ENCODE peak calls at places on chromosomes 4 and X, in ten cellular contexts. F is hepatocyte; C is natural killer cell treated with Interleukin-12 subunit alpha and Interleukin-12 subunit beta and Interleukin-15 and Interleukin-18, amount 100 ng/mL, for 72 hours; Q is right lobe of liver; E is HFF-Myc; A is lower lobe of right lung; O is bronchial epithelial cell; U is occipital lobe; L is left colon; G is HEK293T. X is an unnamed sample.

GRCh38 chrX:55201930-55202579 is 18.1 kb upstream of the PAGE5 start:
- DNase-seq in F (no peak), C (no peak), Q (no peak), E (no peak), A (no peak), O (peak), U (no peak), L (no peak), G (no peak), X (no peak)

GRCh38 chr4:25098964-25099843 is 61.0 kb downstream of the SEPSECS start:
- DNase-seq in F (peak), C (no peak), Q (peak), E (no peak), A (no peak), O (peak), U (no peak), L (peak), G (no peak), X (peak)

GRCh38 chr4:169314906-169315305 is 44.1 kb upstream of the SH3RF1 start:
- DNase-seq in F (peak), C (no peak), Q (peak), E (peak), A (peak), O (peak), U (no peak), L (peak), G (peak), X (peak)

GRCh38 chr4:73867783-73868182 is 1.4 kb upstream of the CXCL1 start:
- DNase-seq in F (peak), C (no peak), Q (no peak), E (no peak), A (peak), O (peak), U (no peak), L (peak), G (no peak), X (no peak)

GRCh38 chrX:1673337-1673736 is 58.5 kb downstream of the ASMT start:
- DNase-seq in F (peak), C (no peak), Q (no peak), E (no peak), A (no peak), O (no peak), U (no peak), L (no peak), G (peak), X (peak)

GRCh38 chr4:166875821-166876220 is 358.5 kb downstream of the SPOCK3 start:
- DNase-seq in F (no peak), C (no peak), Q (no peak), E (no peak), A (no peak), O (no peak), U (no peak), L (no peak), G (no peak), X (no peak)

GRCh38 chr4:97513917-97514316 is 629.4 kb downstream of the STPG2 start:
- DNase-seq in F (no peak), C (no peak), Q (no peak), E (no peak), A (no peak), O (no peak), U (no peak), L (no peak), G (no peak), X (no peak)

GRCh38 chrX:8201896-8202331 is 30.8 kb upstream of the VCX2 start:
- DNase-seq in F (peak), C (no peak), Q (no peak), E (no peak), A (no peak), O (no peak), U (peak), L (no peak), G (no peak), X (no peak)

GRCh38 chrX:114797494-114797893 is 213.6 kb downstream of the HTR2C start:
- DNase-seq in F (no peak), C (no peak), Q (no peak), E (no peak), A (no peak), O (no peak), U (no peak), L (no peak), G (no peak), X (no peak)

GRCh38 chr4:40536032-40536431 is 93.6 kb downstream of the RBM47 start:
- DNase-seq in F (no peak), C (no peak), Q (no peak), E (no peak), A (no peak), O (no peak), U (no peak), L (no peak), G (no peak), X (no peak)

GRCh38 chr4:55336138-55337034 is 9.7 kb upstream of the SRD5A3 start:
- DNase-seq in F (no peak), C (no peak), Q (no peak), E (no peak), A (no peak), O (no peak), U (no peak), L (no peak), G (no peak), X (no peak)

GRCh38 chrX:78119521-78120227 is 15.6 kb downstream of the PGK1 start:
- DNase-seq in F (no peak), C (no peak), Q (no peak), E (no peak), A (no peak), O (no peak), U (no peak), L (no peak), G (peak), X (no peak)

X was measured in SK-N-SH.